ENCODE peak calls at places on chromosomes 11 and 22, in eight cellular contexts. Y is fibroblast of the aortic adventitia, L is hypothalamus, Z is caudate nucleus, A is WTC11, I is HFF-Myc, G is AG09309, B is hepatocyte. K is an unnamed sample.

GRCh38 chr11:119782021-119782420 is 53.0 kb upstream of the NECTIN1 start:
- DNase-seq in Y (peak; percentile 12), L (no peak), Z (no peak), A (peak; percentile 44), I (no peak), G (no peak), B (no peak), K (no peak)

GRCh38 chr11:76153609-76153949 is 52.7 kb downstream of the WNT11 start:
- DNase-seq in Y (peak; percentile 45), L (no peak), Z (no peak), A (no peak), I (no peak), G (peak; percentile 38), B (no peak), K (no peak)

GRCh38 chr11:70675697-70676374 is 277.5 kb downstream of the CTTN start:
- DNase-seq in Y (no peak), L (no peak), Z (no peak), A (no peak), I (no peak), G (no peak), B (peak; percentile 68), K (peak; percentile 67)

GRCh38 chr11:34986883-34987525 is 70.6 kb downstream of the PDHX start:
- DNase-seq in Y (no peak), L (no peak), Z (no peak), A (no peak), I (no peak), G (no peak), B (no peak), K (no peak)

GRCh38 chr11:44927174-44927661 is 23.5 kb downstream of the TP53I11 start:
- DNase-seq in Y (peak; percentile 66), L (peak; percentile 67), Z (peak; percentile 80), A (peak; percentile 89), I (no peak), G (peak; percentile 20), B (peak; percentile 90), K (peak; percentile 73)

GRCh38 chr11:17767914-17768313 is 33.3 kb downstream of the KCNC1 start:
- DNase-seq in Y (no peak), L (no peak), Z (no peak), A (no peak), I (no peak), G (no peak), B (no peak), K (no peak)

GRCh38 chr11:133234883-133235282 is 297.4 kb downstream of the OPCML start:
- DNase-seq in Y (no peak), L (no peak), Z (no peak), A (no peak), I (no peak), G (no peak), B (no peak), K (no peak)

GRCh38 chr11:26557666-26558065 is 14.4 kb downstream of the MUC15 start:
- DNase-seq in Y (no peak), L (no peak), Z (no peak), A (no peak), I (no peak), G (no peak), B (no peak), K (no peak)

GRCh38 chr11:121801796-121802195 is 314.2 kb downstream of the BLID start:
- DNase-seq in Y (no peak), L (no peak), Z (no peak), A (no peak), I (no peak), G (no peak), B (no peak), K (no peak)

GRCh38 chr11:32529994-32530588 is 53.5 kb upstream of the EIF3M start:
- DNase-seq in Y (no peak), L (no peak), Z (no peak), A (no peak), I (no peak), G (no peak), B (no peak), K (no peak)

GRCh38 chr11:33542921-33543320 is 157.7 kb downstream of the C11orf91 start:
- DNase-seq in Y (peak; percentile 54), L (no peak), Z (peak; percentile 30), A (peak; percentile 76), I (no peak), G (no peak), B (peak; percentile 63), K (no peak)

GRCh38 chr11:67507242-67507890 is 596 bp downstream of the CDK2AP2 start:
- DNase-seq in Y (peak; percentile 67), L (no peak), Z (no peak), A (peak; percentile 76), I (peak; percentile 51), G (peak; percentile 17), B (peak; percentile 81), K (peak; percentile 50)

GRCh38 chr11:19546325-19546724 is 166.3 kb upstream of the NAV2 start:
- DNase-seq in Y (peak; percentile 14), L (no peak), Z (no peak), A (no peak), I (no peak), G (no peak), B (no peak), K (peak; percentile 34)

GRCh38 chr11:86676533-86677154 is 4.2 kb upstream of the ME3 start:
- DNase-seq in Y (no peak), L (no peak), Z (no peak), A (peak; percentile 71), I (no peak), G (no peak), B (peak; percentile 32), K (no peak)

GRCh38 chr11:46914363-46914762 is 4.0 kb downstream of the LRP4 start:
- DNase-seq in Y (peak; percentile 50), L (no peak), Z (peak; percentile 36), A (no peak), I (no peak), G (no peak), B (no peak), K (no peak)

GRCh38 chr11:123460006-123460700 is 30.1 kb downstream of the GRAMD1B start:
- DNase-seq in Y (no peak), L (no peak), Z (no peak), A (no peak), I (no peak), G (no peak), B (no peak), K (no peak)

GRCh38 chr11:1780700-1781592 is 17.2 kb upstream of the CTSD start:
- DNase-seq in Y (no peak), L (no peak), Z (no peak), A (no peak), I (no peak), G (no peak), B (no peak), K (no peak)

GRCh38 chr11:1927151-1928037 is 7.9 kb downstream of the TNNT3 start:
- DNase-seq in Y (peak; percentile 25), L (no peak), Z (no peak), A (no peak), I (no peak), G (no peak), B (peak; percentile 72), K (no peak)

GRCh38 chr11:69048056-69048717 is 545 bp upstream of the TPCN2 start:
- DNase-seq in Y (no peak), L (no peak), Z (no peak), A (no peak), I (no peak), G (no peak), B (no peak), K (no peak)

GRCh38 chr11:11574373-11574772 is 47.4 kb downstream of the GALNT18 start:
- DNase-seq in Y (no peak), L (no peak), Z (no peak), A (no peak), I (no peak), G (no peak), B (no peak), K (no peak)

GRCh38 chr11:12169822-12170221 is 59.4 kb downstream of the MICAL2 start:
- DNase-seq in Y (no peak), L (no peak), Z (no peak), A (no peak), I (no peak), G (no peak), B (no peak), K (no peak)

GRCh38 chr22:40024201-40025061 is 29.7 kb downstream of the FAM83F start:
- DNase-seq in Y (peak; percentile 59), L (no peak), Z (peak; percentile 48), A (peak; percentile 84), I (peak; percentile 26), G (no peak), B (peak; percentile 87), K (peak; percentile 84)

GRCh38 chr11:93740031-93740801 is 1.1 kb downstream of the TAF1D start:
- DNase-seq in Y (peak; percentile 47), L (no peak), Z (no peak), A (peak; percentile 37), I (no peak), G (no peak), B (peak; percentile 46), K (peak; percentile 24)

GRCh38 chr11:108370990-108371389 is 96.3 kb downstream of the C11orf65 start:
- DNase-seq in Y (no peak), L (no peak), Z (no peak), A (no peak), I (no peak), G (no peak), B (no peak), K (no peak)

GRCh38 chr11:118002541-118003019 is 16.4 kb downstream of the IL10RA start:
- DNase-seq in Y (no peak), L (no peak), Z (no peak), A (no peak), I (no peak), G (no peak), B (peak; percentile 55), K (no peak)

GRCh38 chr22:30867746-30868662 is 100.6 kb downstream of the MORC2 start:
- DNase-seq in Y (no peak), L (no peak), Z (no peak), A (no peak), I (no peak), G (no peak), B (peak; percentile 2), K (no peak)

GRCh38 chr22:22974795-22975580 is 87.4 kb downstream of the IGLL5 start:
- DNase-seq in Y (no peak), L (no peak), Z (no peak), A (no peak), I (no peak), G (no peak), B (no peak), K (peak; percentile 8)

GRCh38 chr11:76654310-76654851 is 16.2 kb downstream of the LRRC32 start:
- DNase-seq in Y (peak; percentile 98), L (no peak), Z (no peak), A (peak; percentile 2), I (no peak), G (peak; percentile 44), B (peak; percentile 68), K (no peak)

GRCh38 chr22:24847490-24847889 is 41.5 kb downstream of the SGSM1 start:
- DNase-seq in Y (no peak), L (no peak), Z (no peak), A (no peak), I (no peak), G (no peak), B (no peak), K (no peak)

GRCh38 chr11:77375114-77375513 is 73.6 kb upstream of the GDPD4 start:
- DNase-seq in Y (peak; percentile 44), L (no peak), Z (no peak), A (no peak), I (no peak), G (no peak), B (no peak), K (no peak)

GRCh38 chr11:122758974-122759373 is 79.3 kb upstream of the CRTAM start:
- DNase-seq in Y (peak; percentile 66), L (no peak), Z (no peak), A (no peak), I (no peak), G (no peak), B (no peak), K (peak; percentile 30)

GRCh38 chr22:41696714-41697113 is 2.6 kb upstream of the MEI1 start:
- DNase-seq in Y (no peak), L (no peak), Z (no peak), A (no peak), I (no peak), G (no peak), B (no peak), K (no peak)